ENCODE peak calls at places on chromosomes 6 and 20, in seven cellular contexts. C, X, T, S, N, K and Z are unnamed samples.
A peak's percentile ranks its signal among the peaks of the same experiment; 100 is the strongest.

GRCh38 chr20:63943007-63943807 is 13.0 kb downstream of the UCKL1 start:
- DNase-seq in C (peak; percentile 66), X (no peak), T (no peak), S (no peak), N (no peak), K (peak; percentile 84), Z (peak; percentile 83)

GRCh38 chr6:118186676-118187567 is 279.9 kb downstream of the SLC35F1 start:
- DNase-seq in C (no peak), X (peak; percentile 8), T (no peak), S (no peak), N (no peak), K (no peak), Z (no peak)

GRCh38 chr6:56842602-56843475 is 112.1 kb upstream of the BEND6 start:
- DNase-seq in C (peak; percentile 67), X (no peak), T (no peak), S (no peak), N (no peak), K (peak; percentile 79), Z (no peak)

GRCh38 chr6:44255848-44256247 is 1.5 kb downstream of the SLC35B2 start:
- DNase-seq in C (no peak), X (no peak), T (no peak), S (no peak), N (no peak), K (no peak), Z (no peak)

GRCh38 chr6:167150815-167151557 is 6.8 kb downstream of the GPR31 start:
- DNase-seq in C (no peak), X (peak; percentile 86), T (no peak), S (no peak), N (no peak), K (no peak), Z (no peak)

GRCh38 chr20:9615766-9616454 is 101.5 kb downstream of the LAMP5 start:
- DNase-seq in C (no peak), X (peak; percentile 57), T (no peak), S (no peak), N (no peak), K (no peak), Z (peak; percentile 6)

GRCh38 chr6:141788096-141788495 is 344.6 kb upstream of the GJE1 start:
- DNase-seq in C (no peak), X (no peak), T (no peak), S (no peak), N (no peak), K (no peak), Z (no peak)

GRCh38 chr6:27019651-27020552 is 227.6 kb upstream of the PRSS16 start:
- DNase-seq in C (peak; percentile 95), X (peak; percentile 62), T (peak; percentile 76), S (peak; percentile 81), N (peak; percentile 92), K (peak; percentile 84), Z (peak; percentile 89)

GRCh38 chr20:58701431-58702160 is 9.0 kb downstream of the NPEPL1 start:
- DNase-seq in C (peak; percentile 60), X (no peak), T (no peak), S (no peak), N (no peak), K (peak; percentile 58), Z (no peak)

GRCh38 chr20:921020-921419 is 4.9 kb upstream of the ANGPT4 start:
- DNase-seq in C (no peak), X (no peak), T (no peak), S (no peak), N (no peak), K (no peak), Z (no peak)

GRCh38 chr6:157597461-157598312 is 216.7 kb downstream of the ZDHHC14 start:
- DNase-seq in C (no peak), X (no peak), T (peak; percentile 70), S (peak; percentile 24), N (peak; percentile 69), K (peak; percentile 78), Z (peak; percentile 49)

GRCh38 chr6:155314773-155315515 is 660 bp upstream of the TFB1M start:
- DNase-seq in C (peak; percentile 89), X (peak; percentile 85), T (peak; percentile 64), S (peak; percentile 82), N (no peak), K (no peak), Z (no peak)

GRCh38 chr6:47203266-47203967 is 106.3 kb downstream of the TNFRSF21 start:
- DNase-seq in C (no peak), X (peak; percentile 20), T (no peak), S (no peak), N (no peak), K (no peak), Z (no peak)

GRCh38 chr6:109308018-109308492 is 74.2 kb downstream of the CD164 start:
- DNase-seq in C (no peak), X (no peak), T (peak; percentile 65), S (no peak), N (no peak), K (no peak), Z (peak; percentile 66)

GRCh38 chr20:17610566-17611289 is 40.9 kb downstream of the DSTN start:
- DNase-seq in C (no peak), X (no peak), T (peak; percentile 66), S (no peak), N (peak; percentile 61), K (peak; percentile 84), Z (no peak)

GRCh38 chr20:25457886-25458680 is 50.6 kb downstream of the GINS1 start:
- DNase-seq in C (no peak), X (no peak), T (no peak), S (no peak), N (no peak), K (peak; percentile 67), Z (no peak)

GRCh38 chr20:10469599-10469998 is 34.5 kb downstream of the SLX4IP start:
- DNase-seq in C (peak; percentile 88), X (no peak), T (no peak), S (peak; percentile 46), N (no peak), K (no peak), Z (peak; percentile 53)

GRCh38 chr20:48150568-48150967 is 365.3 kb upstream of the SULF2 start:
- DNase-seq in C (no peak), X (no peak), T (no peak), S (no peak), N (no peak), K (no peak), Z (no peak)

GRCh38 chr6:28838289-28838633 is 85.5 kb downstream of the TRIM27 start:
- DNase-seq in C (peak; percentile 68), X (peak; percentile 67), T (peak; percentile 72), S (no peak), N (no peak), K (no peak), Z (peak; percentile 49)

GRCh38 chr20:23206995-23207394 is 120.9 kb upstream of the CD93 start:
- DNase-seq in C (no peak), X (no peak), T (no peak), S (no peak), N (no peak), K (no peak), Z (no peak)

GRCh38 chr20:23203951-23204730 is 118.0 kb upstream of the CD93 start:
- DNase-seq in C (no peak), X (no peak), T (no peak), S (no peak), N (no peak), K (no peak), Z (no peak)

GRCh38 chr20:23205656-23206055 is 119.5 kb upstream of the CD93 start:
- DNase-seq in C (peak; percentile 93), X (no peak), T (peak; percentile 63), S (no peak), N (no peak), K (no peak), Z (peak; percentile 68)

GRCh38 chr20:23206061-23206460 is 119.9 kb upstream of the CD93 start:
- DNase-seq in C (no peak), X (no peak), T (no peak), S (no peak), N (no peak), K (no peak), Z (no peak)

GRCh38 chr20:23205221-23205620 is 119.1 kb upstream of the CD93 start:
- DNase-seq in C (peak; percentile 77), X (no peak), T (no peak), S (no peak), N (no peak), K (no peak), Z (no peak)
- H3K4me3 ChIP-seq in C (no peak overlapping the region), X (no peak overlapping the region), T (no peak overlapping the region), S (no peak overlapping the region), N (no peak overlapping the region), K (no peak overlapping the region), Z (no peak overlapping the region)

DNA sequence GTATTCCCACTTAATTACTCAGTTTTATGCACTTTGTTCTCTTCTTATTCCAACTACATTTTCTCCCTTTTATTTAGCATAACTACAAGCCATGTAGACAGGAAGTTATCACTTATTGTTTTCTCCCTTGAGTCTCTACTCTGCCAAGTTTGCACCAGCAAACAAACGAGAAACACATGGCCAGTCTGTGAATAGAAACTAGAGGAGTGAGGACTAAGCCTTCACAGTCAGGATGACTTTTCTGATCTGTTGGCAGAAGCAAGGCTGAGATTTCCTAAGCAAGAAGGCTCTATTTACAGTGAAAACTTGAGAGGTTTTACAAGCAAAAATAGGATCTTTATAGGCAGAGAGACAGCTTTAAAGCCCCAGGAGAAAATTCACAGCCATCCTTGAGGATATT is 69.8 kb upstream of the TINAG start:
- DNase-seq in C (no peak), X (no peak), T (no peak), S (no peak), N (no peak), K (no peak), Z (no peak)
- TF ChIP-seq POLR2AphosphoS5 in C (no peak), X (no peak), T (no peak), S (no peak), N (no peak), K (no peak), Z (no peak)

GRCh38 chr6:89251976-89252375 is 34.8 kb upstream of the GABRR1 start:
- DNase-seq in C (no peak), X (no peak), T (no peak), S (no peak), N (no peak), K (no peak), Z (no peak)

GRCh38 chr6:89254569-89254968 is 37.4 kb upstream of the GABRR1 start:
- DNase-seq in C (no peak), X (no peak), T (no peak), S (no peak), N (no peak), K (no peak), Z (no peak)

GRCh38 chr6:89252902-89253301 is 35.7 kb upstream of the GABRR1 start:
- DNase-seq in C (no peak), X (no peak), T (no peak), S (no peak), N (no peak), K (no peak), Z (no peak)

GRCh38 chr6:89251170-89251569 is 34.0 kb upstream of the GABRR1 start:
- DNase-seq in C (no peak), X (no peak), T (no peak), S (no peak), N (no peak), K (no peak), Z (no peak)

DNA sequence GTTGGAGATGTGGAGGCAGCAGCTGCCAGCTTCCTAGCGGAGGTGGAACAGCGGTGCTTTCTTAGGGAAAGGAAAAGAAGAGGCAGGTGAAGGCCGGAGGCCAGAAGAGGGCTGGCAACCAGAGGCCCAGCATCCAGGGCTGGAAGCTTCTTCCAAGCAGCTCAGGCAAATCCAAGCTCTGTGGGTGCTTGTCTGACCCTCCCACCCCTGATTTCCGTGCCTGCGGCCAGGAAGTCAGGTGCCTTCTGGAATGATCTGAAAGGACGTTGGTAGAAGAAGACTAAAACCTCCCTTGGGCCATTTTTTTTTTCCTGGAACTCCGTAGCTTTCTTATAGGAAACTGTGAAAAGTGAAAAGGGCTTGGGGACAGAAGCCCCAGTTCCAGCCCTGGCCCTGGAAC is 33.1 kb upstream of the GABRR1 start:
- DNase-seq in C (no peak), X (no peak), T (no peak), S (no peak), N (no peak), K (no peak), Z (no peak)
- TF ChIP-seq POLR2A in C (no peak), X (no peak), T (no peak), S (no peak), N (no peak), K (no peak), Z (no peak)

GRCh38 chr6:1644516-1644915 is 34.8 kb downstream of the FOXC1 start:
- DNase-seq in C (no peak), X (no peak), T (no peak), S (no peak), N (no peak), K (no peak), Z (no peak)
- H3K4me3 ChIP-seq in C (no peak overlapping the region), X (no peak overlapping the region), T (no peak overlapping the region), S (no peak overlapping the region), N (no peak overlapping the region), K (no peak overlapping the region), Z (no peak overlapping the region)